ENCODE peak calls at places on chromosomes 5 and 9, in five cellular contexts. V, U, Y, B and W are unnamed samples.
A peak's percentile ranks its signal among the peaks of the same experiment; 100 is the strongest.

GRCh38 chr5:14930486-14930885 is 58.9 kb upstream of the ANKH start:
- DNase-seq in V (no peak), U (no peak), Y (no peak), B (no peak), W (no peak)

GRCh38 chr5:86030753-86031152 is 587.0 kb upstream of the COX7C start:
- DNase-seq in V (no peak), U (no peak), Y (no peak), B (no peak), W (no peak)

GRCh38 chr5:14190194-14191164 is 47.3 kb downstream of the TRIO start:
- DNase-seq in V (no peak), U (no peak), Y (peak; percentile 85), B (no peak), W (no peak)

GRCh38 chr5:40437452-40437861 is 242.3 kb upstream of the PTGER4 start:
- DNase-seq in V (no peak), U (no peak), Y (peak; percentile 47), B (no peak), W (peak; percentile 31)

GRCh38 chr9:73009649-73010288 is 56.9 kb upstream of the ALDH1A1 start:
- DNase-seq in V (no peak), U (no peak), Y (peak; percentile 35), B (no peak), W (peak; percentile 16)

GRCh38 chr5:74643160-74643562 is 2.6 kb upstream of the ENC1 start:
- DNase-seq in V (no peak), U (no peak), Y (peak; percentile 79), B (no peak), W (peak; percentile 95)

GRCh38 chr9:115135786-115136185 is 17.8 kb upstream of the TNC start:
- DNase-seq in V (no peak), U (no peak), Y (no peak), B (no peak), W (no peak)

GRCh38 chr9:134451700-134452458 is 125.6 kb downstream of the RXRA start:
- DNase-seq in V (no peak), U (no peak), Y (no peak), B (no peak), W (no peak)

GRCh38 chr5:40962207-40962955 is 53.1 kb downstream of the C7 start:
- DNase-seq in V (no peak), U (no peak), Y (no peak), B (no peak), W (no peak)

GRCh38 chr5:68189613-68190012 is 25.9 kb upstream of the PIK3R1 start:
- DNase-seq in V (no peak), U (no peak), Y (no peak), B (no peak), W (no peak)

GRCh38 chr9:3732077-3733038 is 206.6 kb upstream of the RFX3 start:
- DNase-seq in V (peak; percentile 66), U (peak; percentile 40), Y (peak; percentile 83), B (peak; percentile 34), W (peak; percentile 93)

GRCh38 chr5:137932800-137933199 is 43.5 kb downstream of the PKD2L2 start:
- DNase-seq in V (no peak), U (no peak), Y (no peak), B (no peak), W (no peak)

GRCh38 chr5:6868170-6868569 is 154.9 kb downstream of the TENT4A start:
- DNase-seq in V (no peak), U (no peak), Y (no peak), B (no peak), W (no peak)

GRCh38 chr9:89122944-89123343 is 55.7 kb downstream of the SHC3 start:
- DNase-seq in V (no peak), U (no peak), Y (no peak), B (no peak), W (peak; percentile 10)

GRCh38 chr5:101404531-101404930 is 501.4 kb upstream of the ST8SIA4 start:
- DNase-seq in V (no peak), U (no peak), Y (no peak), B (no peak), W (no peak)

GRCh38 chr5:112417931-112418358 is 1.1 kb downstream of the EPB41L4A start:
- DNase-seq in V (peak; percentile 62), U (peak; percentile 21), Y (no peak), B (peak; percentile 25), W (no peak)
- TF ChIP-seq POLR2A in V (no peak), U (peak; percentile 17), Y (no peak), B (no peak), W (no peak)

GRCh38 chr9:136569526-136570148 is 23.8 kb upstream of the NOTCH1 start:
- DNase-seq in V (no peak), U (no peak), Y (no peak), B (no peak), W (no peak)
- TF ChIP-seq POLR2A in V (no peak), U (no peak), Y (no peak), B (no peak), W (no peak)

DNA sequence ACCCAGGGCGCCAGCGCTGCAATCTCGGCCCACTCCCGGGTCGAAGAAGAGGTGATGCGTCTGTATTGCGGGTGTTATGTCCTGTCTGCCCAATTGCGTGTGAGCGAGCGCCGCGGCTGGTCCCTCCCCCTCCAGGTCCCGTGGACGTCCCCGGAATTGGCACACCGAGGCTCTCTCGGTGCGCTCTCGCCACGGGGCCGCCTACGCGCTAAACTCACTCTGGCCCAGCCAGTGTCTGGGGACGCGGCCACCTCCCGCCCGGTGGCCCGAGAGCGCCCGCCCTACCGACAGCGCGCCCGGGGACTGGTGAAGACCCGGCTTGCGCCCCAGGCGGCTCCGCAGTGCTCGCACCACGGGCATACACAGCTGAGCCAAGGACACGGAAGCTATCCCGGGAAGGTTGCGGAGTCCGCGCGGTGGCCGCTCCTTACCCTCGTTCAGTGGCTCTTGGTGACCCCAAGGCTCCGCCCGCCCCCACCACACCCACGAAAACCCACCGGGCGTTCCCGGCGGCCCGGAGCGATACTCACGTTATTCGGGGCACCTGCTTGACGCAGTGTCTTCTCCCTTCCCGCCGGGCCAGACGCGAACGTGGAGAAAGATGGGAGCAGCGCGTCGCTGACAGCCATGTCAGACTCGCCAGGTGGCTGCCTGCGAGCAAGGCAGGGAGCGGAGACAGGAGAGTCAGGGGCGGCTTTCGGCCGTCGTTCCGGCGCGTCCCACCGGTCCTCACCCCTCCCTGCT is 997 bp downstream of the KLF4 start:
- DNase-seq in V (peak; percentile 81), U (peak; percentile 74), Y (peak; percentile 61), B (peak; percentile 79), W (peak; percentile 49)
- TF ChIP-seq POLR2A in V (peak; percentile 83), U (peak; percentile 51), Y (no peak), B (peak; percentile 67), W (no peak)

DNA sequence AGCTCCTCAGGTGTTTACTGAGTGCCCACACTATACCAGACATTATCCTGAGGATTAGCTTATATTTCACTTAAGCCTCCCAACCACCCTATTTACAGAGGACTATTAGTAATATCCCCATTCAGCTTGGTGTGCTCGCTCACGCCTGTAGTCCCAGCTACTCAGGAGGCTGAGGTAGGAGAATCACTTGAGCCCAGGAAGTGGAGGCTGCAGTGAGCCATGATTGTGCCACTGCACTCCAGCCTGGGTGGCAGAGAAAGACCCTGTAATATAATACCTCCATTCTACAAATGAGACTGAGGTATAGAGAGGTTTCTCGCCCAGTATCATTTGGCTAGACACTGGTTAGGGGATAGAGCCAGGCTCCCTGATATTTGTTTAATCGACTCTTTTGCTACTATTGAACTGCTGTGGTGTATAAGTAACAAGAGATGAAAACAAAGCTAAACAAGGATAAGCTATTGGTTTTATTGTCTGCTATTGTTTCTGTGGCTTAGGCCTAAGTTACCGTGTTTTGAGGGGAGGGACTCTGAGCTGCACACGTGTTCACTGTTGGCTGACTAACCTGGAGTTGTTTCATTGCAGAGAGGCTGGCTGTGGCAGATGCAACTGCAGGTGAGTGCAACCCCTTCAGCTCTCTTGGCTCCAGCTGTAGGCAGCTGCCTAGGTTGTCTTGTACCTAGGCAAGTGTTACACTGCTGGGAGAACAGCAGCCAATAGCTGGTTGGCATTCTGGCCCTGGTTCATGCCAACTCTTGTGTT is 17.8 kb upstream of the MATR3 start:
- DNase-seq in V (peak; percentile 15), U (no peak), Y (no peak), B (no peak), W (peak; percentile 42)
- TF ChIP-seq POLR2A in V (no peak), U (no peak), Y (no peak), B (no peak), W (no peak)

DNA sequence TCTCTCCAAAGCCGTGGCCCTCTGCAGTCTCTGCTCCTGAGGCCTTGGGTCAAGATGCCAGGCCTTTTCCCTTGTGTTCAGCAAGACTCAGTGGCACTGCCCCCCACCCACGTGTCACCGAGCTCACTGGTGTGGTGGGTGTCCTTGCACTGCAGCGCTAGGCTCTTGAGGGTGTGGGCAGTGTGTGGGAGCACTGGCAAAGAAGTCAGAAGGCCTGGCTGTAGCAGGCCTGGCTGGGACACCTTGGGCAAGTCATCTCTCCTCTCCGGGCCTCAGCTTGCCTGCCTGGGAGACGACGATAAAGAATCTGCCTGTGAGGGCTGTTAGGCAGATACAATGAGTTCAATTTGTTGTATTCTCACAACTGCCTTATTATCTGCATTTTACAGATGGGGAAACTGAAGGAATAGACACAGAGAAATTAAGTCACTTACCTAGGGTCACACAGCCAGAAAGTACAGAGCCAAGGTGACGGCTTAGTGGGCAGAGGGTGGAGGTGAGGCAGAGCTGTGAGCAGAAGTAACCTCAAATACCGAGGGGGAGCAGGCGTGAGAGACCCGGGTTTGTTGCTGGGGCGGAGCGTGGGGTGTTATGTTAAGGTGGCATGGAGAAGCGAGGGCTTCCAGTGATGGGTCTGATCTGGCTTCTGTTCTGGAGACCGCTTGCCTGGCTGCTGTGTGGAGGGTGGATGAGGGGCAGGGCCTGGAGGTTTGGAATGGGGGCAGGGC is 1.3 kb downstream of the TSPAN17 start:
- DNase-seq in V (no peak), U (no peak), Y (no peak), B (no peak), W (no peak)
- TF ChIP-seq POLR2A in V (no peak), U (no peak), Y (no peak), B (no peak), W (no peak)